ENCODE peak calls at places on chromosome 10, in six cellular contexts. One of them, this sample, is unnamed.

GRCh38 chr10:6498771-6499170 is 81.3 kb downstream of the PRKCQ start:
- DNase-seq in Panc1: no peak
- DNase-seq in PC-9: no peak
- DNase-seq in left lung: no peak
- DNase-seq in A549: no peak
- DNase-seq in heart right ventricle: no peak
- DNase-seq in this sample: no peak

GRCh38 chr10:8312079-8312478 is 257.6 kb downstream of the GATA3 start:
- DNase-seq in Panc1: no peak
- DNase-seq in PC-9: no peak
- DNase-seq in left lung: no peak
- DNase-seq in A549: no peak
- DNase-seq in heart right ventricle: no peak
- DNase-seq in this sample: no peak

GRCh38 chr10:3282341-3282740 is 109.8 kb upstream of the PITRM1 start:
- DNase-seq in Panc1: no peak
- DNase-seq in PC-9: no peak
- DNase-seq in left lung: no peak
- DNase-seq in A549: no peak
- DNase-seq in heart right ventricle: no peak
- DNase-seq in this sample: no peak

GRCh38 chr10:69499726-69500689 is 48.7 kb downstream of the TSPAN15 start:
- DNase-seq in Panc1: no peak
- DNase-seq in PC-9: no peak
- DNase-seq in left lung: no peak
- DNase-seq in A549: no peak
- DNase-seq in heart right ventricle: no peak
- DNase-seq in this sample: no peak

GRCh38 chr10:114876169-114876568 is 54.6 kb downstream of the FHIP2A start:
- DNase-seq in Panc1: no peak
- DNase-seq in PC-9: no peak
- DNase-seq in left lung: no peak
- DNase-seq in A549: peak
- DNase-seq in heart right ventricle: peak
- DNase-seq in this sample: no peak

GRCh38 chr10:119896061-119896655 is 3.6 kb downstream of the SEC23IP start:
- DNase-seq in Panc1: no peak
- DNase-seq in PC-9: no peak
- DNase-seq in left lung: no peak
- DNase-seq in A549: peak
- DNase-seq in heart right ventricle: no peak
- DNase-seq in this sample: peak

GRCh38 chr10:81866753-81867152 is 8.2 kb upstream of the NRG3 start:
- DNase-seq in Panc1: no peak
- DNase-seq in PC-9: no peak
- DNase-seq in left lung: no peak
- DNase-seq in A549: no peak
- DNase-seq in heart right ventricle: peak
- DNase-seq in this sample: no peak

GRCh38 chr10:35070521-35070920 is 19.6 kb downstream of the CUL2 start:
- DNase-seq in Panc1: no peak
- DNase-seq in PC-9: no peak
- DNase-seq in left lung: no peak
- DNase-seq in A549: no peak
- DNase-seq in heart right ventricle: no peak
- DNase-seq in this sample: no peak

GRCh38 chr10:1392127-1392526 is 335.9 kb downstream of the WDR37 start:
- DNase-seq in Panc1: no peak
- DNase-seq in PC-9: no peak
- DNase-seq in left lung: no peak
- DNase-seq in A549: no peak
- DNase-seq in heart right ventricle: no peak
- DNase-seq in this sample: no peak

GRCh38 chr10:62861507-62861906 is 45.3 kb upstream of the EGR2 start:
- DNase-seq in Panc1: no peak
- DNase-seq in PC-9: no peak
- DNase-seq in left lung: no peak
- DNase-seq in A549: no peak
- DNase-seq in heart right ventricle: no peak
- DNase-seq in this sample: no peak

GRCh38 chr10:63605568-63605967 is 84.4 kb downstream of the REEP3 start:
- DNase-seq in Panc1: no peak
- DNase-seq in PC-9: no peak
- DNase-seq in left lung: no peak
- DNase-seq in A549: no peak
- DNase-seq in heart right ventricle: no peak
- DNase-seq in this sample: no peak

GRCh38 chr10:125812128-125812527 is 10.9 kb downstream of the UROS start:
- DNase-seq in Panc1: no peak
- DNase-seq in PC-9: no peak
- DNase-seq in left lung: no peak
- DNase-seq in A549: peak
- DNase-seq in heart right ventricle: no peak
- DNase-seq in this sample: no peak

GRCh38 chr10:109934958-109935793 is 11.9 kb upstream of the XPNPEP1 start:
- DNase-seq in Panc1: no peak
- DNase-seq in PC-9: peak
- DNase-seq in left lung: no peak
- DNase-seq in A549: no peak
- DNase-seq in heart right ventricle: peak
- DNase-seq in this sample: no peak

GRCh38 chr10:108544500-108545120 is 1378.7 kb downstream of the XPNPEP1 start:
- DNase-seq in Panc1: peak
- DNase-seq in PC-9: no peak
- DNase-seq in left lung: peak
- DNase-seq in A549: peak
- DNase-seq in heart right ventricle: no peak
- DNase-seq in this sample: peak

GRCh38 chr10:551489-552252 is 137.8 kb downstream of the DIP2C start:
- DNase-seq in Panc1: no peak
- DNase-seq in PC-9: no peak
- DNase-seq in left lung: no peak
- DNase-seq in A549: no peak
- DNase-seq in heart right ventricle: no peak
- DNase-seq in this sample: no peak

GRCh38 chr10:110918269-110918632 is 729 bp downstream of the BBIP1 start:
- DNase-seq in Panc1: peak
- DNase-seq in PC-9: peak
- DNase-seq in left lung: peak
- DNase-seq in A549: peak
- DNase-seq in heart right ventricle: peak
- DNase-seq in this sample: peak

GRCh38 chr10:91434041-91434440 is 23.9 kb downstream of the HECTD2 start:
- DNase-seq in Panc1: no peak
- DNase-seq in PC-9: no peak
- DNase-seq in left lung: no peak
- DNase-seq in A549: no peak
- DNase-seq in heart right ventricle: no peak
- DNase-seq in this sample: no peak

GRCh38 chr10:7410800-7411670 is at the start of gene SFMBT2:
- DNase-seq in Panc1: no peak
- DNase-seq in PC-9: no peak
- DNase-seq in left lung: peak
- DNase-seq in A549: peak
- DNase-seq in heart right ventricle: peak
- DNase-seq in this sample: no peak

GRCh38 chr10:114551310-114551972 is 106.6 kb downstream of the ABLIM1 start:
- DNase-seq in Panc1: no peak
- DNase-seq in PC-9: no peak
- DNase-seq in left lung: peak
- DNase-seq in A549: no peak
- DNase-seq in heart right ventricle: peak
- DNase-seq in this sample: no peak

GRCh38 chr10:60236869-60237524 is 152.7 kb downstream of the ANK3 start:
- DNase-seq in Panc1: no peak
- DNase-seq in PC-9: no peak
- DNase-seq in left lung: peak
- DNase-seq in A549: no peak
- DNase-seq in heart right ventricle: peak
- DNase-seq in this sample: no peak

GRCh38 chr10:77079902-77080301 is 557.7 kb downstream of the KCNMA1 start:
- DNase-seq in Panc1: no peak
- DNase-seq in PC-9: no peak
- DNase-seq in left lung: no peak
- DNase-seq in A549: no peak
- DNase-seq in heart right ventricle: no peak
- DNase-seq in this sample: no peak

GRCh38 chr10:98361131-98361633 is 53.8 kb downstream of the PYROXD2 start:
- DNase-seq in Panc1: no peak
- DNase-seq in PC-9: peak
- DNase-seq in left lung: peak
- DNase-seq in A549: peak
- DNase-seq in heart right ventricle: peak
- DNase-seq in this sample: peak

GRCh38 chr10:92064506-92064905 is 140.9 kb downstream of the BTAF1 start:
- DNase-seq in Panc1: no peak
- DNase-seq in PC-9: no peak
- DNase-seq in left lung: no peak
- DNase-seq in A549: no peak
- DNase-seq in heart right ventricle: no peak
- DNase-seq in this sample: no peak

GRCh38 chr10:29555746-29556481 is 78.9 kb downstream of the SVIL start:
- DNase-seq in Panc1: no peak
- DNase-seq in PC-9: no peak
- DNase-seq in left lung: no peak
- DNase-seq in A549: no peak
- DNase-seq in heart right ventricle: no peak
- DNase-seq in this sample: no peak

GRCh38 chr10:45160266-45160665 is 155.1 kb downstream of the OR13A1 start:
- DNase-seq in Panc1: no peak
- DNase-seq in PC-9: no peak
- DNase-seq in left lung: no peak
- DNase-seq in A549: peak
- DNase-seq in heart right ventricle: no peak
- DNase-seq in this sample: peak

GRCh38 chr10:58444876-58445275 is 59.7 kb downstream of the TFAM start:
- DNase-seq in Panc1: no peak
- DNase-seq in PC-9: no peak
- DNase-seq in left lung: no peak
- DNase-seq in A549: no peak
- DNase-seq in heart right ventricle: no peak
- DNase-seq in this sample: no peak

GRCh38 chr10:58439632-58440364 is 54.6 kb downstream of the TFAM start:
- DNase-seq in Panc1: no peak
- DNase-seq in PC-9: no peak
- DNase-seq in left lung: no peak
- DNase-seq in A549: no peak
- DNase-seq in heart right ventricle: no peak
- DNase-seq in this sample: no peak

GRCh38 chr10:58440484-58440883 is 55.3 kb downstream of the TFAM start:
- DNase-seq in Panc1: no peak
- DNase-seq in PC-9: no peak
- DNase-seq in left lung: no peak
- DNase-seq in A549: no peak
- DNase-seq in heart right ventricle: no peak
- DNase-seq in this sample: peak

GRCh38 chr10:58448121-58448935 is 63.1 kb downstream of the TFAM start:
- DNase-seq in Panc1: no peak
- DNase-seq in PC-9: no peak
- DNase-seq in left lung: no peak
- DNase-seq in A549: no peak
- DNase-seq in heart right ventricle: no peak
- DNase-seq in this sample: no peak

GRCh38 chr10:58444336-58444735 is 59.1 kb downstream of the TFAM start:
- DNase-seq in Panc1: no peak
- DNase-seq in PC-9: no peak
- DNase-seq in left lung: no peak
- DNase-seq in A549: no peak
- DNase-seq in heart right ventricle: no peak
- DNase-seq in this sample: no peak
- H3K27ac ChIP-seq in Panc1: no peak
- H3K27ac ChIP-seq in PC-9: no peak
- H3K27ac ChIP-seq in left lung: no peak
- H3K27ac ChIP-seq in A549: no peak
- H3K27ac ChIP-seq in heart right ventricle: no peak
- H3K27ac ChIP-seq in this sample: no peak

GRCh38 chr10:97336446-97336845 is 1.9 kb upstream of the FRAT2 start:
- DNase-seq in Panc1: no peak
- DNase-seq in PC-9: no peak
- DNase-seq in left lung: no peak
- DNase-seq in A549: no peak
- DNase-seq in heart right ventricle: no peak
- DNase-seq in this sample: no peak

GRCh38 chr10:97336942-97337719 is 2.6 kb upstream of the FRAT2 start:
- DNase-seq in Panc1: no peak
- DNase-seq in PC-9: peak
- DNase-seq in left lung: peak
- DNase-seq in A549: no peak
- DNase-seq in heart right ventricle: no peak
- DNase-seq in this sample: peak

GRCh38 chr10:97335188-97335619 is 675 bp upstream of the FRAT2 start:
- DNase-seq in Panc1: no peak
- DNase-seq in PC-9: no peak
- DNase-seq in left lung: peak
- DNase-seq in A549: no peak
- DNase-seq in heart right ventricle: no peak
- DNase-seq in this sample: no peak

GRCh38 chr10:97334370-97335175 is at the start of gene FRAT2:
- DNase-seq in Panc1: peak
- DNase-seq in PC-9: peak
- DNase-seq in left lung: peak
- DNase-seq in A549: peak
- DNase-seq in heart right ventricle: peak
- DNase-seq in this sample: peak

GRCh38 chr10:97335995-97336394 is 1.5 kb upstream of the FRAT2 start:
- DNase-seq in Panc1: no peak
- DNase-seq in PC-9: no peak
- DNase-seq in left lung: no peak
- DNase-seq in A549: no peak
- DNase-seq in heart right ventricle: no peak
- DNase-seq in this sample: no peak
- H3K27ac ChIP-seq in Panc1: no peak
- H3K27ac ChIP-seq in PC-9: peak
- H3K27ac ChIP-seq in left lung: peak
- H3K27ac ChIP-seq in A549: no peak
- H3K27ac ChIP-seq in heart right ventricle: no peak
- H3K27ac ChIP-seq in this sample: peak

GRCh38 chr10:132117636-132118190 is 52.0 kb downstream of the JAKMIP3 start:
- DNase-seq in Panc1: no peak
- DNase-seq in PC-9: no peak
- DNase-seq in left lung: no peak
- DNase-seq in A549: no peak
- DNase-seq in heart right ventricle: no peak
- DNase-seq in this sample: no peak
- H3K27ac ChIP-seq in Panc1: no peak
- H3K27ac ChIP-seq in PC-9: no peak
- H3K27ac ChIP-seq in left lung: no peak
- H3K27ac ChIP-seq in A549: no peak
- H3K27ac ChIP-seq in heart right ventricle: no peak
- H3K27ac ChIP-seq in this sample: no peak

DNA sequence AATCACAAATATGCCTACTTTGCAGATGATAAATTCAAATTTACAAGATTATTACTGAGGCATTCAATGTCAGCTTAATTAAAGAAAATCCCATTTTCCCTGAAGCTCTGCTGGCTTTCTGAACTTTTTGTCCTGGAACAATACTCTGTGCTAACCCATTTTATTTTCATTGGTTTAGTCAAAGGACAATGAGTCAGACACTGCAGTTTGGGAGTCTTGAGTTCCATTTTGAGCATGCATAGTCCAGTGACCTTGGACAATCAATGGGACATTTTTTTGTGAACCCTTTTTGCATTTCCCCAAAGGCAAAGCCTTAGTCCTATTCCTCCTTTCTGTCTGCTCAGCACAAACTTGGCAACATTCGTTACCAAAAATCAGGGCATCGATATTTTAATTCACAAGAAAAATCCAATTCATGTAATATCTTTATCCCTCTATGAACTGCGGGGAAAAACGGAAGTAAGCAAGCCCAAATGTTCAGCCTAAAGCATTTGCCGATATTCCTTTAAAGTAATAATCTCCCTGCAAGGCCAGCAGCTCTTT is 339.8 kb downstream of the RNLS start:
- DNase-seq in Panc1: no peak
- DNase-seq in PC-9: no peak
- DNase-seq in left lung: no peak
- DNase-seq in A549: no peak
- DNase-seq in heart right ventricle: no peak
- DNase-seq in this sample: no peak
- H3K27ac ChIP-seq in Panc1: peak
- H3K27ac ChIP-seq in PC-9: no peak
- H3K27ac ChIP-seq in left lung: peak
- H3K27ac ChIP-seq in A549: no peak
- H3K27ac ChIP-seq in heart right ventricle: peak
- H3K27ac ChIP-seq in this sample: no peak